ENCODE peak calls at places on chromosomes 7 and 10, in nine cellular contexts. A, Y, K, B, U, M, P, R and Q are unnamed samples.

GRCh38 chr7:42117201-42117600 is 119.8 kb downstream of the GLI3 start:
- DNase-seq in A (no peak), Y (no peak), K (no peak), B (no peak), U (no peak), M (no peak), P (no peak), R (no peak), Q (no peak)

GRCh38 chr10:4652111-4653010 is 173.6 kb upstream of the AKR1E2 start:
- DNase-seq in A (no peak), Y (peak; percentile 5), K (no peak), B (no peak), U (peak; percentile 27), M (no peak), P (no peak), R (no peak), Q (no peak)

GRCh38 chr7:41994046-41994745 is 242.8 kb downstream of the GLI3 start:
- DNase-seq in A (no peak), Y (no peak), K (no peak), B (no peak), U (no peak), M (no peak), P (no peak), R (peak; percentile 69), Q (no peak)

GRCh38 chr7:87926581-87927461 is 7.2 kb upstream of the ADAM22 start:
- DNase-seq in A (no peak), Y (peak; percentile 9), K (no peak), B (no peak), U (peak; percentile 43), M (no peak), P (no peak), R (peak; percentile 68), Q (no peak)

GRCh38 chr10:123391275-123392028 is 237.2 kb downstream of the BUB3 start:
- DNase-seq in A (no peak), Y (no peak), K (no peak), B (no peak), U (no peak), M (no peak), P (no peak), R (no peak), Q (no peak)

GRCh38 chr7:130982160-130982638 is 248.2 kb upstream of the KLF14 start:
- DNase-seq in A (no peak), Y (peak; percentile 5), K (no peak), B (no peak), U (no peak), M (no peak), P (no peak), R (peak; percentile 55), Q (no peak)

GRCh38 chr10:106707657-106708056 is 456.8 kb downstream of the SORCS1 start:
- DNase-seq in A (no peak), Y (no peak), K (no peak), B (no peak), U (no peak), M (no peak), P (no peak), R (no peak), Q (no peak)

GRCh38 chr10:121188005-121188404 is 336.8 kb downstream of the WDR11 start:
- DNase-seq in A (no peak), Y (no peak), K (no peak), B (no peak), U (no peak), M (peak; percentile 41), P (no peak), R (no peak), Q (peak; percentile 70)

GRCh38 chr7:88218836-88219605 is 817 bp downstream of the SRI start:
- DNase-seq in A (peak; percentile 86), Y (peak; percentile 74), K (no peak), B (peak; percentile 53), U (peak; percentile 26), M (peak; percentile 47), P (no peak), R (peak; percentile 57), Q (peak; percentile 78)

GRCh38 chr10:131166486-131166885 is 145.0 kb downstream of the TCERG1L start:
- DNase-seq in A (peak; percentile 36), Y (no peak), K (no peak), B (no peak), U (no peak), M (no peak), P (no peak), R (no peak), Q (no peak)

GRCh38 chr10:92690211-92691041 is 671 bp downstream of the HHEX start:
- DNase-seq in A (peak; percentile 93), Y (no peak), K (peak; percentile 53), B (peak; percentile 83), U (peak; percentile 74), M (no peak), P (peak; percentile 51), R (no peak), Q (no peak)

GRCh38 chr10:43249962-43250624 is 16.8 kb downstream of the RASGEF1A start:
- DNase-seq in A (peak; percentile 52), Y (no peak), K (no peak), B (no peak), U (no peak), M (peak; percentile 22), P (no peak), R (peak; percentile 24), Q (no peak)